ENCODE peak calls at places on chromosomes 1 and 21, in five cellular contexts. One of them, this sample, is unnamed.

GRCh38 chr1:11940260-11940921 is 5.9 kb downstream of the PLOD1 start:
- DNase-seq in OCI-LY7: no peak
- DNase-seq in progenitor cell of endocrine pancreas: no peak
- DNase-seq in chondrocyte: no peak
- DNase-seq in PC-3: no peak
- DNase-seq in this sample: no peak

GRCh38 chr1:63362073-63362472 is 5.4 kb upstream of the ALG6 start:
- DNase-seq in OCI-LY7: no peak
- DNase-seq in progenitor cell of endocrine pancreas: no peak
- DNase-seq in chondrocyte: no peak
- DNase-seq in PC-3: no peak
- DNase-seq in this sample: no peak

GRCh38 chr1:198686069-198686728 is 47.4 kb downstream of the PTPRC start:
- DNase-seq in OCI-LY7: peak; percentile 55
- DNase-seq in progenitor cell of endocrine pancreas: no peak
- DNase-seq in chondrocyte: no peak
- DNase-seq in PC-3: peak; percentile 70
- DNase-seq in this sample: no peak

GRCh38 chr1:153394391-153394790 is 3.5 kb upstream of the S100A8 start:
- DNase-seq in OCI-LY7: no peak
- DNase-seq in progenitor cell of endocrine pancreas: no peak
- DNase-seq in chondrocyte: no peak
- DNase-seq in PC-3: no peak
- DNase-seq in this sample: no peak

GRCh38 chr1:214002472-214002871 is 14.7 kb downstream of the PROX1 start:
- DNase-seq in OCI-LY7: no peak
- DNase-seq in progenitor cell of endocrine pancreas: no peak
- DNase-seq in chondrocyte: no peak
- DNase-seq in PC-3: peak; percentile 76
- DNase-seq in this sample: no peak

GRCh38 chr1:17250601-17251000 is 1.7 kb downstream of the PADI3 start:
- DNase-seq in OCI-LY7: no peak
- DNase-seq in progenitor cell of endocrine pancreas: no peak
- DNase-seq in chondrocyte: no peak
- DNase-seq in PC-3: peak; percentile 92
- DNase-seq in this sample: no peak

GRCh38 chr1:11473635-11474034 is 5.3 kb upstream of the DISP3 start:
- DNase-seq in OCI-LY7: peak; percentile 23
- DNase-seq in progenitor cell of endocrine pancreas: peak; percentile 52
- DNase-seq in chondrocyte: no peak
- DNase-seq in PC-3: peak; percentile 39
- DNase-seq in this sample: no peak

GRCh38 chr1:195738971-195739650 is 869.1 kb downstream of the KCNT2 start:
- DNase-seq in OCI-LY7: no peak
- DNase-seq in progenitor cell of endocrine pancreas: no peak
- DNase-seq in chondrocyte: no peak
- DNase-seq in PC-3: peak; percentile 14
- DNase-seq in this sample: no peak

GRCh38 chr21:37675202-37675801 is 241.0 kb downstream of the KCNJ6 start:
- DNase-seq in OCI-LY7: peak; percentile 17
- DNase-seq in progenitor cell of endocrine pancreas: peak; percentile 64
- DNase-seq in chondrocyte: no peak
- DNase-seq in PC-3: peak; percentile 63
- DNase-seq in this sample: peak; percentile 82

GRCh38 chr1:25620701-25621350 is 4.2 kb downstream of the MAN1C1 start:
- DNase-seq in OCI-LY7: no peak
- DNase-seq in progenitor cell of endocrine pancreas: no peak
- DNase-seq in chondrocyte: no peak
- DNase-seq in PC-3: no peak
- DNase-seq in this sample: no peak

GRCh38 chr1:200526709-200527612 is 93.6 kb downstream of the KIF14 start:
- DNase-seq in OCI-LY7: peak; percentile 57
- DNase-seq in progenitor cell of endocrine pancreas: no peak
- DNase-seq in chondrocyte: no peak
- DNase-seq in PC-3: no peak
- DNase-seq in this sample: peak; percentile 35

GRCh38 chr1:225137981-225138380 is 208.5 kb downstream of the DNAH14 start:
- DNase-seq in OCI-LY7: no peak
- DNase-seq in progenitor cell of endocrine pancreas: no peak
- DNase-seq in chondrocyte: peak; percentile 46
- DNase-seq in PC-3: no peak
- DNase-seq in this sample: no peak

GRCh38 chr21:43731476-43731875 is 12.5 kb downstream of the PDXK start:
- DNase-seq in OCI-LY7: no peak
- DNase-seq in progenitor cell of endocrine pancreas: no peak
- DNase-seq in chondrocyte: no peak
- DNase-seq in PC-3: no peak
- DNase-seq in this sample: no peak

GRCh38 chr21:43726686-43727570 is 8.0 kb downstream of the PDXK start:
- DNase-seq in OCI-LY7: no peak
- DNase-seq in progenitor cell of endocrine pancreas: no peak
- DNase-seq in chondrocyte: no peak
- DNase-seq in PC-3: no peak
- DNase-seq in this sample: no peak

GRCh38 chr21:43723648-43724047 is 4.7 kb downstream of the PDXK start:
- DNase-seq in OCI-LY7: no peak
- DNase-seq in progenitor cell of endocrine pancreas: no peak
- DNase-seq in chondrocyte: no peak
- DNase-seq in PC-3: no peak
- DNase-seq in this sample: no peak

GRCh38 chr21:43728467-43729390 is 9.8 kb downstream of the PDXK start:
- DNase-seq in OCI-LY7: peak; percentile 50
- DNase-seq in progenitor cell of endocrine pancreas: peak; percentile 49
- DNase-seq in chondrocyte: peak; percentile 99
- DNase-seq in PC-3: peak; percentile 92
- DNase-seq in this sample: peak; percentile 90

DNA sequence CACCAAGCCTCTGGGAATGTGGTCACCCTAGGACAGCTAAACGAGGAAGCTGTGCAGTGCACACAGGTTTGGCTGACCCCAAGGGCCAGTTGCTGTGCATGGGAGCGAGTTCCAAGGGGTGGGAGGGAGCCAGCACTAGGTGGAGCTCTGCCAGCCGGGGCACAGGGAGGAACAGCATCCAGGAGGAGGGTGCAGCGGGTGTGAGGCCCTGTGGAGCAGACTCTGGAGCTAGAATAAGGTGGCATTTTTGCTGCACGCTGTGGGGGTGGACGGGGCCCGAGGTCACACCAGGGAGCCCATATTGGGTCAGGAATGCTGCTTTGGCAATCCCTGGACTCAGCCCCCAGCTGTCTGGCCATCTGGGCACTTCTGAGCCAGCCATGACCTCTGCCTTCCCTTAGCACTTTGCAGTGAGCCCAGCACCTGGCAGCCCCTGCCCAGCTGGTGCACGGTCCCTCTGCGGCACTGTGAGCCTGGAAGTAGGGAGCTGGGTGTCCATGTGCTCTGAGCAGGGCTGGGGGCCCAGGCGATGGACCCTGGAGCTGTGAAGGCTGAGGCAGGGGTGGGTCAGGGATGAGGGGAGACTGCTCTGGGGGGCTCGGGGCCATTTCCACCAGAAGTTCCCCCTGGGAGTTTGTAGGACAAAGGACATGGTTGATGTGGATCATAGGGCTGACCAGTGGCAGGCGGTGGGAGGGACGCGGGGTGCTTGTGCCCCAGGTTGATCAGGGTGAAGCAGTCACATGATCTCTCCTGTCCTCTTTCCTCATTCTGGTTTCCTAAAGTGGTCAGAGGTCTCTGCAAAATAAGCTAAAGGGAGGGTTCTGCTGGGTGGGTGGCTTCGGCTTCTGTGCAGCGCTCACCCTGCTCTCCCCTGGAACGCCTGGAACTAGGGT is 8.9 kb downstream of the PDXK start:
- DNase-seq in OCI-LY7: no peak
- DNase-seq in progenitor cell of endocrine pancreas: no peak
- DNase-seq in chondrocyte: no peak
- DNase-seq in PC-3: peak; percentile 56
- DNase-seq in this sample: no peak
- TF ChIP-seq CTCF in OCI-LY7: peak; percentile 50
- TF ChIP-seq CTCF in progenitor cell of endocrine pancreas: no peak
- TF ChIP-seq CTCF in chondrocyte: peak; percentile 62
- TF ChIP-seq CTCF in PC-3: peak; percentile 58
- TF ChIP-seq CTCF in this sample: no peak

GRCh38 chr1:53328490-53329182 is 766 bp upstream of the LRP8 start:
- DNase-seq in OCI-LY7: peak; percentile 62
- DNase-seq in progenitor cell of endocrine pancreas: no peak
- DNase-seq in chondrocyte: peak; percentile 35
- DNase-seq in PC-3: no peak
- DNase-seq in this sample: no peak
- TF ChIP-seq CTCF in OCI-LY7: peak; percentile 35
- TF ChIP-seq CTCF in progenitor cell of endocrine pancreas: peak; percentile 49
- TF ChIP-seq CTCF in chondrocyte: peak; percentile 47
- TF ChIP-seq CTCF in PC-3: no peak
- TF ChIP-seq CTCF in this sample: peak; percentile 29

DNA sequence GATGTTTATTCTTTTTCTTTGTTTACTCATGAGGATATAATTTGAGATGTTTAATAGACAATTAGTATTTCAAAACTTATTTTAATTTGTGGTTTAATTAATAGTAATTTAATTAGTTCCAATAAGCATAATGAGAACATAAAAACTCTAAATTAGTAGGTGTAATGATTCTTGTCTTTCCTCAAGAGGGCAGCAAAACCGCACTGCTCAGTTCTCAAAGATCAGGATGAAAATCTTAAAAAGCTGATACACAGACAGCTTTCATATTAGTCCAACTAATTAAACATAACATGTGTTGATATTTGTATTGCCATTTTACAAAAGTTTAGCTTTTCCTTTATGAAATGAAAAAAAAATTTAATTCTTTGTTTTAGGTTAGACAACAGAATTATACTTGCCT is 106.7 kb upstream of the C21orf91 start:
- DNase-seq in OCI-LY7: peak; percentile 21
- DNase-seq in progenitor cell of endocrine pancreas: no peak
- DNase-seq in chondrocyte: no peak
- DNase-seq in PC-3: peak; percentile 50
- DNase-seq in this sample: no peak
- TF ChIP-seq CTCF in OCI-LY7: peak; percentile 77
- TF ChIP-seq CTCF in progenitor cell of endocrine pancreas: peak; percentile 71
- TF ChIP-seq CTCF in chondrocyte: peak; percentile 74
- TF ChIP-seq CTCF in PC-3: peak; percentile 64
- TF ChIP-seq CTCF in this sample: peak; percentile 11

DNA sequence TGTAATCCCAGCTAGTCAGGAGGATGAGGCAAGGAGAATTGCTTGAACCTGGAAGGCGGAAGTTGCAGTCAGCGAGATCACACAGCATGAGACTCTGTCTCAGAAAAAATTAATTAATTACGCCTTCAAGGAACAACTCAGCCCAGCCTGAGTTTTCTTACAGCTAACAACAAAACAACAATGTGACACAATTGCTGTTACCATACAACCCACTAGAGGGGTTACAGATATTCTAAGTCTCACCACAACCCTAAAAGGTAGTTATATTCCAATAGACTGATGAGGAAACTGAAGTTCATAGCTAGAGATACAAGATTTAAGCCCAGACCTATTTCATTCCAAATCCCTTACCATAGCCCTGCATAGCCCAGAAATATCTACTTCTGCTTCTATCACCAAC is 2.9 kb upstream of the LRRC8C start:
- DNase-seq in OCI-LY7: no peak
- DNase-seq in progenitor cell of endocrine pancreas: no peak
- DNase-seq in chondrocyte: no peak
- DNase-seq in PC-3: no peak
- DNase-seq in this sample: no peak
- TF ChIP-seq CTCF in OCI-LY7: peak; percentile 25
- TF ChIP-seq CTCF in progenitor cell of endocrine pancreas: no peak
- TF ChIP-seq CTCF in chondrocyte: peak; percentile 29
- TF ChIP-seq CTCF in PC-3: no peak
- TF ChIP-seq CTCF in this sample: no peak

GRCh38 chr1:23098463-23099170 is 70.0 kb downstream of the LUZP1 start:
- DNase-seq in OCI-LY7: peak; percentile 80
- DNase-seq in progenitor cell of endocrine pancreas: peak; percentile 35
- DNase-seq in chondrocyte: no peak
- DNase-seq in PC-3: peak; percentile 79
- DNase-seq in this sample: peak; percentile 63
- TF ChIP-seq CTCF in OCI-LY7: peak; percentile 91
- TF ChIP-seq CTCF in progenitor cell of endocrine pancreas: peak; percentile 87
- TF ChIP-seq CTCF in chondrocyte: peak; percentile 95
- TF ChIP-seq CTCF in PC-3: peak; percentile 90
- TF ChIP-seq CTCF in this sample: peak; percentile 77

This sample was measured in GM13976.